ENCODE peak calls at places on chromosomes 3 and 15, in seven cellular contexts. D is tibial nerve, U is esophagus squamous epithelium, B is IMR-90, J is uterus, E is HCT116, R is NB4. P is an unnamed sample.

GRCh38 chr15:22867886-22868285 is 29.4 kb downstream of the NIPA2 start:
- DNase-seq in E (no peak), D (no peak), U (no peak), R (no peak), J (no peak), B (no peak), P (peak; percentile 75)

GRCh38 chr15:68578960-68579935 is at the start of gene CORO2B:
- DNase-seq in J (peak; percentile 61), R (peak; percentile 57), D (peak; percentile 16), B (peak; percentile 47), U (no peak), E (no peak), P (no peak)

GRCh38 chr3:190036631-190037030 is 84.1 kb downstream of the P3H2 start:
- DNase-seq in U (no peak), J (no peak), E (no peak), R (no peak), D (no peak), B (peak; percentile 80), P (no peak)

GRCh38 chr3:42102569-42102968 is 11.4 kb downstream of the TRAK1 start:
- DNase-seq in B (no peak), E (no peak), R (no peak), D (no peak), U (no peak), J (no peak), P (no peak)

GRCh38 chr15:27167738-27168137 is 196.8 kb downstream of the GABRG3 start:
- DNase-seq in E (no peak), R (no peak), J (no peak), B (no peak), D (no peak), U (no peak), P (no peak)

GRCh38 chr3:194632983-194633348 is 253 bp downstream of the TMEM44 start:
- DNase-seq in U (no peak), B (no peak), E (no peak), R (no peak), J (no peak), D (no peak), P (peak; percentile 86)

GRCh38 chr15:94584833-94585244 is 353.5 kb downstream of the MCTP2 start:
- DNase-seq in J (peak; percentile 18), E (no peak), D (no peak), B (no peak), R (peak; percentile 95), U (no peak), P (no peak)

GRCh38 chr3:65548848-65549625 is 489.7 kb downstream of the MAGI1 start:
- DNase-seq in E (no peak), U (no peak), B (no peak), J (no peak), D (no peak), R (no peak), P (no peak)

GRCh38 chr3:129037093-129037419 is 23.5 kb upstream of the GP9 start:
- DNase-seq in R (no peak), D (no peak), E (no peak), J (no peak), U (no peak), B (no peak), P (no peak)

GRCh38 chr15:89016549-89017041 is 71.7 kb upstream of the ABHD2 start:
- DNase-seq in U (no peak), E (peak; percentile 23), B (peak; percentile 40), J (peak; percentile 46), R (no peak), D (peak; percentile 34), P (peak; percentile 76)

GRCh38 chr3:83934208-83935150 is 1024.3 kb upstream of the CADM2 start:
- DNase-seq in D (no peak), J (no peak), U (no peak), B (no peak), E (no peak), R (peak; percentile 8), P (no peak)

GRCh38 chr3:36941658-36942057 is 3.2 kb downstream of the TRANK1 start:
- DNase-seq in R (no peak), E (no peak), B (peak; percentile 31), J (no peak), D (no peak), U (no peak), P (no peak)

GRCh38 chr3:30186741-30187219 is 419.6 kb upstream of the TGFBR2 start:
- DNase-seq in E (no peak), B (no peak), J (no peak), U (no peak), R (no peak), D (no peak), P (no peak)

GRCh38 chr3:57335273-57335938 is 42.9 kb upstream of the ASB14 start:
- DNase-seq in B (no peak), R (no peak), E (peak; percentile 2), D (no peak), U (no peak), J (no peak), P (no peak)

GRCh38 chr3:32460031-32460749 is 42.5 kb downstream of the CMTM6 start:
- DNase-seq in R (peak; percentile 40), B (no peak), D (no peak), J (no peak), E (no peak), U (no peak), P (no peak)

GRCh38 chr15:73019733-73020132 is 32.5 kb upstream of the NEO1 start:
- DNase-seq in B (no peak), D (no peak), J (no peak), E (no peak), U (no peak), R (no peak), P (no peak)

GRCh38 chr3:146466596-146466995 is 2.8 kb downstream of the PLSCR2 start:
- DNase-seq in R (no peak), U (no peak), D (no peak), B (peak; percentile 48), E (no peak), J (no peak), P (no peak)

GRCh38 chr3:44318929-44319328 is 19.6 kb upstream of the TCAIM start:
- DNase-seq in R (peak; percentile 11), D (no peak), U (no peak), J (no peak), B (no peak), E (peak; percentile 16), P (no peak)

GRCh38 chr3:64167868-64168267 is 57.4 kb downstream of the PRICKLE2 start:
- DNase-seq in D (no peak), B (no peak), E (no peak), U (no peak), J (no peak), R (no peak), P (no peak)

GRCh38 chr3:120615863-120616599 is 19.9 kb downstream of the NDUFB4 start:
- DNase-seq in R (peak; percentile 64), B (peak; percentile 51), J (peak; percentile 70), U (no peak), E (no peak), D (no peak), P (peak; percentile 90)

GRCh38 chr3:77248420-77248819 is 208.5 kb downstream of the ROBO2 start:
- DNase-seq in B (no peak), J (no peak), E (no peak), D (no peak), R (no peak), U (no peak), P (peak; percentile 79)

GRCh38 chr3:4738737-4739274 is 240.4 kb upstream of the BHLHE40 start:
- DNase-seq in B (no peak), U (no peak), D (no peak), E (no peak), R (peak; percentile 95), J (no peak), P (no peak)

DNA sequence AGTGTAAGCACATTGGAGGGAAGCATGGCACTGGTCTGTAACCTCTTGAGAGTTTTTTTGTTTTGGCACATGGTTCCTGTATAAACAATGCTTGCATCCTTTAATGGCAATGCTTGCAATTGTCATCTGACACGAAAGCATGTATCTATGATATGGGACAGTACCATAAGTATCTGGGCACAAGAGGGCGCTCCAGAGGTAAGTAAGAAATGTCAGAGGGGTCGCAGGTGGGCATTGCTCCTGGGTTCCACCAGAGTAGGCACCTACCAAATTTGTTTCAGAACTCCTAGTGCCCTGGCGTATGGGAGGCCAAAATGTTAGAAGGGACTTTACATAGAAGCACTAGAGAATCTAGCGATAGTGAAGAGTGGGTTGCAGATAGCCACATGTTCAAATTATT is 58.7 kb upstream of the BCHE start:
- DNase-seq in U (no peak), D (no peak), E (peak; percentile 15), R (peak; percentile 45), B (no peak), J (no peak), P (no peak)
- TF ChIP-seq CTCF in U (no peak), D (no peak), E (no peak), R (peak; percentile 53), B (no peak), J (no peak), P (no peak)

GRCh38 chr3:46398186-46398955 is 8.5 kb downstream of the CCR5AS start:
- DNase-seq in J (no peak), E (no peak), B (no peak), D (no peak), R (no peak), U (no peak), P (no peak)
- H3K4me3 ChIP-seq in J (no peak overlapping the region), E (no peak overlapping the region), B (no peak overlapping the region), D (no peak overlapping the region), R (no peak overlapping the region), U (no peak overlapping the region), P (no peak overlapping the region)

GRCh38 chr15:36738817-36739216 is 159.4 kb downstream of the CDIN1 start:
- DNase-seq in E (no peak), J (no peak), D (no peak), U (no peak), R (no peak), B (peak; percentile 46), P (no peak)

GRCh38 chr15:36742696-36743095 is 163.3 kb downstream of the CDIN1 start:
- DNase-seq in J (no peak), R (no peak), B (peak; percentile 25), U (no peak), E (no peak), D (no peak), P (no peak)

GRCh38 chr15:36734366-36734765 is 154.9 kb downstream of the CDIN1 start:
- DNase-seq in B (no peak), J (no peak), E (no peak), U (no peak), D (no peak), R (no peak), P (no peak)

GRCh38 chr15:36737430-36737891 is 158.0 kb downstream of the CDIN1 start:
- DNase-seq in R (no peak), E (no peak), D (no peak), J (no peak), B (peak; percentile 83), U (no peak), P (no peak)
- TF ChIP-seq POLR2A in R (no peak), E (no peak), D (no peak), J (no peak), B (no peak), U (no peak), P (no peak)

DNA sequence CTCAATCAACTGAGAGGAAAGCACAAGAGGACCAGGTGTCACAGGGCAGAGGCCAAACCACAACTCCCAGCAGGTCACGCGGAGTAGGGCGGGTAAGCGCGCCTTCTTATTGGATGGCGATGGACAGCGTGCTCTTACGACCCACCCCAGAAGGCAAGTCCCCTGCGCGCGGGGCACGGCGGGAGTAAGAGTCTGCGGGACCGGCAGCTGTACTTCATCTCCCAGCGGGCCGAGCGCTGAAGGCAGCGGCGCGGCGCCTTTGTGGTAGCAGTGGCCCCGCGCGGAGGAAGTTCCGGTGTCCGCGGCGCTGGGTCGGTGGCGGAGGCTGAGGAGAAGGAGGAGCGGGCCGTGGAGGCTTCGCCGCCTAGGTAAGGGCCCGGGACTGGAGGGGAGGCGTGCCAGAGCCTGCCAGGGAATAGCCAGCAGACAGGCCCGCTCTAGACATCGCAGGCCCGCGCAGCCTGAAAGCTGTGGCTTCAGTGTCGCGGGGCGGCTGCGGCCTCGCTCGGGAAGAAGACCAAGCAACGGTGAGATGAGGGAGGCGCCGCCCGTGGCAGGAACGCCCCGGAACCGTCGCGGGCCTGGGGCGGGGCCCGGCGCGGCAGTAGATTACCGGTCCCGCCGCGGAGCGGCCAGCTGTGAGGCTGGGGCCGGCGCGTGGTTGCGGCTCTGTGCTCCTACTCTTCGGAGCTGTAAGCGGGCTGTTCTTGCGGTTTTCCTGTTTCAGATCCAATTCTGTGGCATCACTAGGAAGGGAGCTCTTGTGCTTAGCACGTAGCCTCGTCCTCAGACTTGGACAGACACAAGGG is at the start of gene RBM6:
- DNase-seq in U (peak; percentile 93), E (peak; percentile 93), J (peak; percentile 95), B (peak; percentile 97), D (peak; percentile 94), R (peak; percentile 99), P (peak; percentile 100)
- TF ChIP-seq CTCF in U (peak; percentile 4), E (no peak), J (no peak), B (no peak), D (no peak), R (no peak), P (no peak)

P was measured in lower leg skin.